ENCODE peak calls at places on chromosomes 11 and 22, in four cellular contexts. One of them, this sample, is unnamed.

GRCh38 chr11:95703059-95703458 is 86.5 kb downstream of the FAM76B start:
- DNase-seq in K562: no peak
- DNase-seq in GM12878: no peak
- DNase-seq in HepG2: no peak
- DNase-seq in this sample: no peak

GRCh38 chr11:61345170-61345610 is 12.2 kb downstream of the TKFC start:
- DNase-seq in HepG2: no peak
- DNase-seq in GM12878: no peak
- DNase-seq in K562: no peak
- DNase-seq in this sample: no peak

GRCh38 chr22:26143801-26144325 is 25.4 kb upstream of the SEZ6L start:
- DNase-seq in K562: no peak
- DNase-seq in HepG2: no peak
- DNase-seq in GM12878: no peak
- DNase-seq in this sample: no peak

GRCh38 chr11:63503492-63503891 is 2.4 kb upstream of the LGALS12 start:
- DNase-seq in GM12878: no peak
- DNase-seq in HepG2: no peak
- DNase-seq in K562: no peak
- DNase-seq in this sample: no peak

GRCh38 chr11:1772270-1773130 is 8.8 kb upstream of the CTSD start:
- DNase-seq in GM12878: no peak
- DNase-seq in HepG2: no peak
- DNase-seq in K562: peak
- DNase-seq in this sample: peak

GRCh38 chr11:95655544-95655943 is 134.0 kb downstream of the FAM76B start:
- DNase-seq in HepG2: no peak
- DNase-seq in K562: no peak
- DNase-seq in GM12878: no peak
- DNase-seq in this sample: no peak

GRCh38 chr11:27545946-27546345 is 39.4 kb upstream of the LIN7C start:
- DNase-seq in HepG2: no peak
- DNase-seq in K562: no peak
- DNase-seq in GM12878: no peak
- DNase-seq in this sample: no peak

GRCh38 chr11:61056566-61056965 is 45.7 kb upstream of the CD5 start:
- DNase-seq in K562: no peak
- DNase-seq in GM12878: peak
- DNase-seq in HepG2: no peak
- DNase-seq in this sample: no peak

GRCh38 chr11:21723681-21724080 is 469.2 kb upstream of the ANO5 start:
- DNase-seq in HepG2: no peak
- DNase-seq in K562: no peak
- DNase-seq in GM12878: no peak
- DNase-seq in this sample: no peak

GRCh38 chr11:16981651-16982194 is 32.5 kb downstream of the PLEKHA7 start:
- DNase-seq in GM12878: no peak
- DNase-seq in HepG2: peak
- DNase-seq in K562: no peak
- DNase-seq in this sample: peak

GRCh38 chr22:36914383-36914752 is 940 bp downstream of the CSF2RB start:
- DNase-seq in GM12878: no peak
- DNase-seq in K562: no peak
- DNase-seq in HepG2: no peak
- DNase-seq in this sample: no peak

GRCh38 chr11:12392672-12393071 is 15.3 kb downstream of the PARVA start:
- DNase-seq in HepG2: no peak
- DNase-seq in GM12878: no peak
- DNase-seq in K562: no peak
- DNase-seq in this sample: no peak

GRCh38 chr11:128399186-128399585 is 188.2 kb downstream of the ETS1 start:
- DNase-seq in GM12878: peak
- DNase-seq in HepG2: no peak
- DNase-seq in K562: no peak
- DNase-seq in this sample: no peak
- TF ChIP-seq TCF7 in GM12878: no peak
- TF ChIP-seq TCF7 in HepG2: no peak
- TF ChIP-seq TCF7 in K562: no peak
- TF ChIP-seq TCF7 in this sample: no peak

DNA sequence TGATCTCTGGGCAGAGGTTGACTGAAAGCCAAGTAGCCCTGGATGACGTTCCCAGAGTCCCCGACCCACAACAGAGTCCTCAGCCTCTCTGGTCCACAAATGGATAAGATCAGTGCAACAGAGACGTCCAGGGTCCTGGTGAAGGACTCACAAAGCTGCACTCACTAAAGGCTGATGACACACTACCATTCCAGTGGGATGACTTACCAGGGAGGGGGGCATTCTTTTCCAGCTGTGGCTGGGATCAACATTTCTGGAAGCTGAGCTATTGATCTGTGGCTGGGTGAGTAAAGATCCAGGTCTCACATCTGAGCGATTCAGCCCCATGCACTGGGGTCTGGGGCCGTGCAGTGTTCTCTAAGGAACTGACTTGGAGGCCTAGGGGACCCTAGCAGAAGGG is 296.2 kb downstream of the NTM start:
- DNase-seq in GM12878: no peak
- DNase-seq in HepG2: no peak
- DNase-seq in K562: no peak
- DNase-seq in this sample: no peak
- TF ChIP-seq ESRRA in GM12878: no peak
- TF ChIP-seq ESRRA in HepG2: no peak
- TF ChIP-seq ESRRA in K562: no peak
- TF ChIP-seq ESRRA in this sample: no peak

GRCh38 chr11:69108559-69108958 is 47.2 kb upstream of the SMIM38 start:
- DNase-seq in GM12878: no peak
- DNase-seq in HepG2: no peak
- DNase-seq in K562: no peak
- DNase-seq in this sample: no peak
- TF ChIP-seq CBFB in GM12878: no peak
- TF ChIP-seq CBFB in HepG2: no peak
- TF ChIP-seq CBFB in K562: no peak
- TF ChIP-seq CBFB in this sample: no peak

DNA sequence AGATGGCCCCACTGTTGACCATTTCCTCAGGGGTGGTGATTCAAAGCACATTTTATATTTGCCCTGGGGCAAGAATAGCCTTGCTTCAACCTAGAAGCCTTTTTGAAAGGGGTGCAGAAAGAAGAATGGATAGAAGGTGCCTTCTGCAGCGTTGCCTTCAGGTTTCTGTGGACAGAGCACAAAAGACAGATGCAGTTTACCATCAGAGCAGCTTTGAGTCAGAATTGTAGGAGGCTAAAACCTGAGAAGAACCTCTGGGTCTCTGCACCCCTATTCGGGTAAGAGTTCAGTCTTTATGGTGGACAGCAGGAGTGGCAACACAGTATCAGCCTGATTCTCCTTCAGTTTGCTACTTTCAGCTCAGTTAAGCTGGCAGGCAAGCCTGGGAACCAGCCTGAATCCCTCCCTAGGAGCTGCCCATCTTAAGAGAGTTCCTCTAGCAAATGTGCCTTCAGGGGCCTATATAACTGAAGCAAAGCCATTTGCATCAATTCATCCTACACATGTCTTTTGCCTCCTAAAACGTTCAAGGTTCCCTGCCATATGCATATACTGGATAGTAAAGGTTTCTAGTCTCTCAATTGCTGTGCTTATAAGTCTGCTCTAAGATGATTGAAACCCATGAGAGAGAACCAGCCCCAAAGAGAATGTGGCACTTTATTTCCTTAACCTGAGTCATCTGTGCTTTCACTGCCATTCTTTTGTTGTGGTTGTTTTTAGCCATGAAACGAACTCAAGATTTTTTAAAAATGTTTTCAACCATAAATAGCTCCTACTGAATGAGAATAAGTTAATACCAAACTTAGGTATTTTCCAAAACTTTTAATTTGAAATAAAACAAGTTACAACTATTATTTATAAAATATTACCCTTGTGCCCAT is 123.0 kb downstream of the TRIM44 start:
- DNase-seq in K562: no peak
- DNase-seq in HepG2: no peak
- DNase-seq in GM12878: peak
- DNase-seq in this sample: no peak
- TF ChIP-seq TCF7 in K562: no peak
- TF ChIP-seq TCF7 in HepG2: no peak
- TF ChIP-seq TCF7 in GM12878: peak
- TF ChIP-seq TCF7 in this sample: no peak

GRCh38 chr11:128250482-128250881 is 336.9 kb downstream of the ETS1 start:
- DNase-seq in K562: no peak
- DNase-seq in GM12878: no peak
- DNase-seq in HepG2: no peak
- DNase-seq in this sample: no peak

GRCh38 chr11:128246364-128247234 is 340.8 kb downstream of the ETS1 start:
- DNase-seq in K562: no peak
- DNase-seq in GM12878: no peak
- DNase-seq in HepG2: no peak
- DNase-seq in this sample: no peak

GRCh38 chr11:128251140-128251539 is 336.2 kb downstream of the ETS1 start:
- DNase-seq in K562: no peak
- DNase-seq in GM12878: no peak
- DNase-seq in HepG2: no peak
- DNase-seq in this sample: no peak

GRCh38 chr11:128244896-128245295 is 342.5 kb downstream of the ETS1 start:
- DNase-seq in K562: no peak
- DNase-seq in HepG2: no peak
- DNase-seq in GM12878: no peak
- DNase-seq in this sample: no peak

DNA sequence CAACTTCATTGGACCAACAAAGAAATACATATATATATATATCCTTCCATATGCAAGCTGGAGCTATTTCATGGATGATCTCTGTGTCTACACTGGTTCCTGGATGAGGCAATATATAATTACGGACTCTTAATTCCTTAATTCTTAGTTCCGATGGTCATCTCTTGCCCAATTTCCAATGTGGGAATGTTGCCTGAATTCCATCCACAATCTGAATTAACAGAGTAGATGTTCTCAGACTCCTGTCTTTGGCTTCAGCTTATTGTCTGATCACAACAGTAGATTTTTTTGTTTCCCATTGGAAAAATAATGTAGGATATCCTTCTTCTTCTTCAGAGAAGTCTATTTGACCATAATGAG is 340.1 kb downstream of the ETS1 start:
- DNase-seq in GM12878: no peak
- DNase-seq in HepG2: no peak
- DNase-seq in K562: no peak
- DNase-seq in this sample: no peak
- TF ChIP-seq ESRRA in GM12878: no peak
- TF ChIP-seq ESRRA in HepG2: no peak
- TF ChIP-seq ESRRA in K562: no peak
- TF ChIP-seq ESRRA in this sample: no peak

GRCh38 chr11:44203270-44204043 is 106.5 kb downstream of the ALX4 start:
- DNase-seq in HepG2: no peak
- DNase-seq in K562: no peak
- DNase-seq in GM12878: no peak
- DNase-seq in this sample: no peak
- TF ChIP-seq CBFB in HepG2: no peak
- TF ChIP-seq CBFB in K562: no peak
- TF ChIP-seq CBFB in GM12878: no peak
- TF ChIP-seq CBFB in this sample: no peak

GRCh38 chr22:23773247-23774113 is 831 bp downstream of the MMP11 start:
- DNase-seq in HepG2: no peak
- DNase-seq in GM12878: no peak
- DNase-seq in K562: no peak
- DNase-seq in this sample: peak

GRCh38 chr22:23775779-23776375 is 3.2 kb downstream of the MMP11 start:
- DNase-seq in HepG2: no peak
- DNase-seq in GM12878: no peak
- DNase-seq in K562: no peak
- DNase-seq in this sample: no peak

GRCh38 chr22:23772315-23773246 is at the start of gene MMP11:
- DNase-seq in HepG2: no peak
- DNase-seq in GM12878: no peak
- DNase-seq in K562: peak
- DNase-seq in this sample: peak

GRCh38 chr22:23774114-23774921 is 1.7 kb downstream of the MMP11 start:
- DNase-seq in GM12878: no peak
- DNase-seq in K562: no peak
- DNase-seq in HepG2: peak
- DNase-seq in this sample: no peak

GRCh38 chr22:23774922-23775436 is 2.3 kb downstream of the MMP11 start:
- DNase-seq in HepG2: no peak
- DNase-seq in K562: no peak
- DNase-seq in GM12878: no peak
- DNase-seq in this sample: no peak
- TF ChIP-seq TCF7 in HepG2: no peak
- TF ChIP-seq TCF7 in K562: no peak
- TF ChIP-seq TCF7 in GM12878: no peak
- TF ChIP-seq TCF7 in this sample: no peak

GRCh38 chr11:125069796-125070195 is 6.7 kb downstream of the SLC37A2 start:
- DNase-seq in HepG2: no peak
- DNase-seq in K562: no peak
- DNase-seq in GM12878: no peak
- DNase-seq in this sample: no peak
- TF ChIP-seq ESRRA in HepG2: no peak
- TF ChIP-seq ESRRA in K562: no peak
- TF ChIP-seq ESRRA in GM12878: no peak
- TF ChIP-seq ESRRA in this sample: no peak

GRCh38 chr11:74612877-74613276 is 20.5 kb downstream of the POLD3 start:
- DNase-seq in GM12878: no peak
- DNase-seq in K562: no peak
- DNase-seq in HepG2: no peak
- DNase-seq in this sample: no peak
- TF ChIP-seq CBFB in GM12878: no peak
- TF ChIP-seq CBFB in K562: no peak
- TF ChIP-seq CBFB in HepG2: no peak
- TF ChIP-seq CBFB in this sample: no peak

This sample was measured in WTC11.